ENCODE peak calls at places on chromosome 1, in four cellular contexts. One of them, this sample, is unnamed.
A peak's percentile ranks its signal among the peaks of the same experiment; 100 is the strongest.

GRCh38 chr1:175095069-175095468 is 27.4 kb downstream of the TNN start:
- DNase-seq in caudate nucleus: no peak
- DNase-seq in AG08396: no peak
- DNase-seq in GM19239: no peak
- DNase-seq in this sample: no peak

GRCh38 chr1:4027492-4028138 is 127.5 kb upstream of the C1orf174 start:
- DNase-seq in caudate nucleus: no peak
- DNase-seq in AG08396: no peak
- DNase-seq in GM19239: peak; percentile 61
- DNase-seq in this sample: no peak

GRCh38 chr1:201360486-201360885 is 17.0 kb downstream of the TNNT2 start:
- DNase-seq in caudate nucleus: no peak
- DNase-seq in AG08396: no peak
- DNase-seq in GM19239: no peak
- DNase-seq in this sample: no peak

GRCh38 chr1:88276158-88276557 is 407.9 kb upstream of the PKN2 start:
- DNase-seq in caudate nucleus: no peak
- DNase-seq in AG08396: peak; percentile 5
- DNase-seq in GM19239: no peak
- DNase-seq in this sample: peak; percentile 11

GRCh38 chr1:18554597-18554996 is 73.9 kb downstream of the KLHDC7A start:
- DNase-seq in caudate nucleus: no peak
- DNase-seq in AG08396: no peak
- DNase-seq in GM19239: no peak
- DNase-seq in this sample: no peak

GRCh38 chr1:67347688-67348472 is 40.2 kb downstream of the IL12RB2 start:
- DNase-seq in caudate nucleus: no peak
- DNase-seq in AG08396: peak; percentile 60
- DNase-seq in GM19239: no peak
- DNase-seq in this sample: peak; percentile 90

GRCh38 chr1:145918992-145919939 is 749 bp upstream of the PEX11B start:
- DNase-seq in caudate nucleus: no peak
- DNase-seq in AG08396: peak; percentile 51
- DNase-seq in GM19239: no peak
- DNase-seq in this sample: peak; percentile 89

GRCh38 chr1:70467531-70467930 is 56.5 kb downstream of the CTH start:
- DNase-seq in caudate nucleus: no peak
- DNase-seq in AG08396: no peak
- DNase-seq in GM19239: no peak
- DNase-seq in this sample: no peak

GRCh38 chr1:98468111-98468717 is 193.3 kb upstream of the SNX7 start:
- DNase-seq in caudate nucleus: no peak
- DNase-seq in AG08396: peak; percentile 36
- DNase-seq in GM19239: no peak
- DNase-seq in this sample: peak; percentile 43

GRCh38 chr1:23553206-23553895 is 6.0 kb downstream of the ID3 start:
- DNase-seq in caudate nucleus: no peak
- DNase-seq in AG08396: no peak
- DNase-seq in GM19239: no peak
- DNase-seq in this sample: no peak

GRCh38 chr1:1630191-1630964 is 1.6 kb upstream of the MMP23B start:
- DNase-seq in caudate nucleus: peak; percentile 37
- DNase-seq in AG08396: peak; percentile 69
- DNase-seq in GM19239: peak; percentile 100
- DNase-seq in this sample: peak; percentile 55

GRCh38 chr1:201229771-201230635 is 39.4 kb downstream of the IGFN1 start:
- DNase-seq in caudate nucleus: no peak
- DNase-seq in AG08396: peak; percentile 70
- DNase-seq in GM19239: no peak
- DNase-seq in this sample: peak; percentile 64

GRCh38 chr1:87678221-87678715 is 349.6 kb downstream of the LMO4 start:
- DNase-seq in caudate nucleus: no peak
- DNase-seq in AG08396: no peak
- DNase-seq in GM19239: no peak
- DNase-seq in this sample: no peak

GRCh38 chr1:240739754-240740153 is 127.8 kb upstream of the GREM2 start:
- DNase-seq in caudate nucleus: no peak
- DNase-seq in AG08396: no peak
- DNase-seq in GM19239: no peak
- DNase-seq in this sample: peak; percentile 29

GRCh38 chr1:98991127-98992003 is 13.3 kb downstream of the PLPPR5 start:
- DNase-seq in caudate nucleus: no peak
- DNase-seq in AG08396: peak; percentile 34
- DNase-seq in GM19239: no peak
- DNase-seq in this sample: peak; percentile 37

GRCh38 chr1:226308166-226308722 is 720 bp downstream of the LIN9 start:
- DNase-seq in caudate nucleus: no peak
- DNase-seq in AG08396: no peak
- DNase-seq in GM19239: peak; percentile 21
- DNase-seq in this sample: no peak

This sample was measured in AG20443.